ENCODE peak calls at places on chromosome 4, in seven cellular contexts. T, N, A, J, S, P and V are unnamed samples.

GRCh38 chr4:170414961-170415360 is 325.2 kb upstream of the AADAT start:
- DNase-seq in S (no peak), A (no peak), J (no peak), P (no peak), N (no peak), T (no peak), V (no peak)

GRCh38 chr4:158894826-158895225 is 126.0 kb downstream of the FNIP2 start:
- DNase-seq in J (no peak), A (no peak), N (no peak), T (no peak), S (no peak), P (no peak), V (no peak)

GRCh38 chr4:102358128-102358527 is 12.8 kb upstream of the SLC39A8 start:
- DNase-seq in S (no peak), J (no peak), A (no peak), P (no peak), N (no peak), T (no peak), V (no peak)

GRCh38 chr4:139319571-139319970 is 17.3 kb upstream of the NDUFC1 start:
- DNase-seq in S (no peak), A (no peak), P (no peak), T (no peak), J (no peak), N (no peak), V (no peak)

GRCh38 chr4:76736434-76736833 is 161.5 kb downstream of the SOWAHB start:
- DNase-seq in S (no peak), A (no peak), N (peak), J (no peak), P (no peak), T (no peak), V (no peak)

GRCh38 chr4:986949-987688 is at the start of gene IDUA:
- DNase-seq in A (peak), T (peak), S (peak), P (no peak), J (peak), N (peak), V (peak)

GRCh38 chr4:81428002-81428401 is 43.7 kb downstream of the RASGEF1B start:
- DNase-seq in T (no peak), S (no peak), J (no peak), A (no peak), N (no peak), P (no peak), V (no peak)

GRCh38 chr4:113116414-113117345 is 67.2 kb downstream of the ANK2 start:
- DNase-seq in N (no peak), T (peak), P (no peak), A (peak), S (no peak), J (no peak), V (no peak)

GRCh38 chr4:26806331-26806730 is 54.3 kb upstream of the STIM2 start:
- DNase-seq in S (no peak), T (no peak), A (no peak), J (no peak), N (no peak), P (no peak), V (no peak)

GRCh38 chr4:168440442-168441264 is 39.6 kb downstream of the DDX60L start:
- DNase-seq in N (peak), A (no peak), J (no peak), S (no peak), T (no peak), P (peak), V (peak)

GRCh38 chr4:122973465-122973864 is 51.1 kb upstream of the NUDT6 start:
- DNase-seq in P (no peak), N (no peak), S (no peak), A (no peak), T (no peak), J (no peak), V (no peak)

GRCh38 chr4:26412381-26413372 is 77.6 kb downstream of the CCKAR start:
- DNase-seq in S (no peak), J (peak), P (no peak), A (peak), T (no peak), N (no peak), V (no peak)

GRCh38 chr4:150598906-150599305 is 17.0 kb downstream of the MAB21L2 start:
- DNase-seq in J (no peak), P (no peak), T (no peak), A (no peak), N (no peak), S (no peak), V (no peak)

GRCh38 chr4:161828061-161828460 is 335.7 kb downstream of the FSTL5 start:
- DNase-seq in J (no peak), T (no peak), N (no peak), A (no peak), P (no peak), S (no peak), V (peak)

GRCh38 chr4:153655004-153655541 is 29.0 kb upstream of the TLR2 start:
- DNase-seq in J (no peak), T (no peak), S (no peak), N (no peak), A (no peak), P (no peak), V (no peak)

GRCh38 chr4:147707892-147708672 is 23.8 kb upstream of the ARHGAP10 start:
- DNase-seq in P (no peak), N (peak), J (no peak), S (peak), A (peak), T (no peak), V (peak)

GRCh38 chr4:153781717-153782416 is 7.0 kb downstream of the SFRP2 start:
- DNase-seq in S (no peak), T (no peak), P (peak), J (no peak), N (peak), A (peak), V (no peak)

GRCh38 chr4:145234086-145234694 is 53.8 kb upstream of the OTUD4 start:
- DNase-seq in P (peak), A (peak), S (peak), T (peak), N (peak), J (no peak), V (peak)

GRCh38 chr4:102759835-102760644 is 728 bp downstream of the MANBA start:
- DNase-seq in S (no peak), N (peak), P (peak), T (peak), A (peak), J (no peak), V (no peak)

GRCh38 chr4:166600264-166600663 is 634.0 kb downstream of the SPOCK3 start:
- DNase-seq in S (no peak), T (no peak), A (no peak), J (no peak), N (no peak), P (no peak), V (no peak)

GRCh38 chr4:106418444-106418843 is 49.9 kb upstream of the GIMD1 start:
- DNase-seq in P (no peak), A (no peak), T (no peak), J (no peak), S (no peak), N (no peak), V (no peak)

GRCh38 chr4:10115657-10116624 is 658 bp downstream of the WDR1 start:
- DNase-seq in S (peak), P (no peak), A (peak), J (peak), T (peak), N (peak), V (peak)